ENCODE peak calls at places on chromosomes 13 and 19, in seven cellular contexts. G is cardiac fibroblast, Q is GM23338, U is stromal cell of bone marrow, N is mucosa of descending colon, X is head of caudate nucleus, O is fibroblast of pulmonary artery. L is an unnamed sample.

GRCh38 chr19:48569814-48570213 is 17.8 kb downstream of the SULT2B1 start:
- DNase-seq in U (no peak), N (no peak), G (no peak), X (no peak), Q (no peak), O (no peak), L (no peak)

GRCh38 chr13:33870046-33870668 is 52.2 kb downstream of the RFC3 start:
- DNase-seq in U (no peak), N (no peak), Q (no peak), G (no peak), O (no peak), X (no peak), L (no peak)

GRCh38 chr19:13143135-13143534 is 7.0 kb downstream of the STX10 start:
- DNase-seq in G (peak), X (no peak), N (no peak), U (no peak), Q (no peak), O (peak), L (peak)

GRCh38 chr13:22915442-22916082 is 265.2 kb upstream of the SGCG start:
- DNase-seq in U (peak), N (peak), Q (peak), X (peak), G (peak), O (peak), L (peak)

GRCh38 chr13:35940734-35941133 is 190.4 kb downstream of the DCLK1 start:
- DNase-seq in G (no peak), U (no peak), O (no peak), N (no peak), X (no peak), Q (no peak), L (no peak)

GRCh38 chr13:49020940-49021548 is 45.3 kb downstream of the FNDC3A start:
- DNase-seq in G (peak), O (peak), Q (peak), N (no peak), U (no peak), X (no peak), L (no peak)

GRCh38 chr13:33487575-33488243 is 202.2 kb upstream of the STARD13 start:
- DNase-seq in O (peak), Q (peak), X (no peak), G (peak), N (no peak), U (peak), L (peak)

GRCh38 chr19:434152-434960 is 25.4 kb upstream of the C2CD4C start:
- DNase-seq in N (no peak), O (no peak), Q (no peak), X (no peak), G (no peak), U (no peak), L (no peak)

GRCh38 chr19:39502640-39503417 is 4.1 kb downstream of the DLL3 start:
- DNase-seq in U (peak), X (no peak), G (peak), Q (peak), O (peak), N (peak), L (peak)

GRCh38 chr19:46408611-46409039 is 4.7 kb downstream of the CCDC8 start:
- DNase-seq in X (peak), G (no peak), Q (no peak), N (peak), U (no peak), O (peak), L (peak)